ENCODE peak calls at places on chromosomes 11 and 22, in four cellular contexts. One of them, this sample, is unnamed.

GRCh38 chr11:109135627-109136026 is 286.4 kb upstream of the C11orf87 start:
- DNase-seq in esophagus squamous epithelium: no peak
- DNase-seq in testis: no peak
- DNase-seq in SK-N-SH: no peak
- DNase-seq in this sample: no peak

GRCh38 chr22:35625763-35626162 is 8.6 kb upstream of the MB start:
- DNase-seq in SK-N-SH: no peak
- DNase-seq in testis: no peak
- DNase-seq in esophagus squamous epithelium: no peak
- DNase-seq in this sample: no peak

GRCh38 chr11:74466916-74467885 is at the start of gene KCNE3:
- DNase-seq in SK-N-SH: no peak
- DNase-seq in esophagus squamous epithelium: no peak
- DNase-seq in testis: peak
- DNase-seq in this sample: peak

GRCh38 chr11:108093128-108093904 is 28.1 kb upstream of the ACAT1 start:
- DNase-seq in esophagus squamous epithelium: no peak
- DNase-seq in SK-N-SH: no peak
- DNase-seq in testis: no peak
- DNase-seq in this sample: no peak

GRCh38 chr11:16905375-16905774 is 108.8 kb downstream of the PLEKHA7 start:
- DNase-seq in testis: no peak
- DNase-seq in esophagus squamous epithelium: no peak
- DNase-seq in SK-N-SH: no peak
- DNase-seq in this sample: no peak

GRCh38 chr11:14341968-14342367 is 17.0 kb downstream of the RRAS2 start:
- DNase-seq in SK-N-SH: no peak
- DNase-seq in esophagus squamous epithelium: no peak
- DNase-seq in testis: no peak
- DNase-seq in this sample: no peak

GRCh38 chr22:43616645-43617044 is 195.5 kb downstream of the EFCAB6 start:
- DNase-seq in testis: no peak
- DNase-seq in esophagus squamous epithelium: no peak
- DNase-seq in SK-N-SH: no peak
- DNase-seq in this sample: no peak

GRCh38 chr22:20483771-20484170 is 11.8 kb downstream of the KLHL22 start:
- DNase-seq in testis: no peak
- DNase-seq in esophagus squamous epithelium: no peak
- DNase-seq in SK-N-SH: no peak
- DNase-seq in this sample: no peak

GRCh38 chr11:7520981-7521487 is 7.2 kb downstream of the PPFIBP2 start:
- DNase-seq in SK-N-SH: no peak
- DNase-seq in testis: no peak
- DNase-seq in esophagus squamous epithelium: no peak
- DNase-seq in this sample: no peak

GRCh38 chr11:69301491-69302401 is 7.8 kb downstream of the MYEOV start:
- DNase-seq in esophagus squamous epithelium: no peak
- DNase-seq in SK-N-SH: peak
- DNase-seq in testis: no peak
- DNase-seq in this sample: peak

GRCh38 chr11:2096001-2096918 is 42.9 kb downstream of the IGF2 start:
- DNase-seq in SK-N-SH: no peak
- DNase-seq in testis: no peak
- DNase-seq in esophagus squamous epithelium: no peak
- DNase-seq in this sample: no peak

GRCh38 chr11:125933030-125933813 is 12.6 kb upstream of the VSIG10L2 start:
- DNase-seq in testis: no peak
- DNase-seq in SK-N-SH: no peak
- DNase-seq in esophagus squamous epithelium: no peak
- DNase-seq in this sample: no peak

GRCh38 chr11:19519912-19520641 is 192.6 kb upstream of the NAV2 start:
- DNase-seq in SK-N-SH: peak
- DNase-seq in esophagus squamous epithelium: no peak
- DNase-seq in testis: peak
- DNase-seq in this sample: peak

GRCh38 chr22:46036558-46037408 is 59.8 kb upstream of the WNT7B start:
- DNase-seq in esophagus squamous epithelium: no peak
- DNase-seq in SK-N-SH: peak
- DNase-seq in testis: peak
- DNase-seq in this sample: peak

GRCh38 chr11:27701262-27702105 is 1.2 kb upstream of the BDNF start:
- DNase-seq in testis: peak
- DNase-seq in SK-N-SH: peak
- DNase-seq in esophagus squamous epithelium: no peak
- DNase-seq in this sample: peak

GRCh38 chr11:121042296-121042695 is 18.4 kb downstream of the TBCEL start:
- DNase-seq in esophagus squamous epithelium: no peak
- DNase-seq in SK-N-SH: no peak
- DNase-seq in testis: no peak
- DNase-seq in this sample: no peak

GRCh38 chr11:121590772-121591404 is 138.1 kb upstream of the SORL1-AS1 start:
- DNase-seq in esophagus squamous epithelium: no peak
- DNase-seq in SK-N-SH: peak
- DNase-seq in testis: no peak
- DNase-seq in this sample: no peak

GRCh38 chr11:22416462-22416861 is 78.3 kb downstream of the SLC17A6 start:
- DNase-seq in testis: no peak
- DNase-seq in SK-N-SH: no peak
- DNase-seq in esophagus squamous epithelium: no peak
- DNase-seq in this sample: no peak

GRCh38 chr11:126370016-126370415 is 14.5 kb downstream of the ST3GAL4 start:
- DNase-seq in testis: no peak
- DNase-seq in SK-N-SH: no peak
- DNase-seq in esophagus squamous epithelium: no peak
- DNase-seq in this sample: no peak

GRCh38 chr22:23790819-23791736 is 4.3 kb downstream of the SMARCB1 start:
- DNase-seq in esophagus squamous epithelium: no peak
- DNase-seq in testis: peak
- DNase-seq in SK-N-SH: peak
- DNase-seq in this sample: no peak

GRCh38 chr11:78239781-78240180 is 51.1 kb downstream of the USP35 start:
- DNase-seq in SK-N-SH: no peak
- DNase-seq in testis: no peak
- DNase-seq in esophagus squamous epithelium: no peak
- DNase-seq in this sample: no peak

GRCh38 chr11:102197759-102198158 is 87.5 kb downstream of the YAP1 start:
- DNase-seq in esophagus squamous epithelium: no peak
- DNase-seq in testis: no peak
- DNase-seq in SK-N-SH: no peak
- DNase-seq in this sample: no peak

GRCh38 chr11:73851046-73851764 is 25.4 kb downstream of the COA4 start:
- DNase-seq in esophagus squamous epithelium: no peak
- DNase-seq in SK-N-SH: no peak
- DNase-seq in testis: no peak
- DNase-seq in this sample: no peak

GRCh38 chr22:36770946-36771340 is 5.0 kb downstream of the IFT27 start:
- DNase-seq in SK-N-SH: no peak
- DNase-seq in esophagus squamous epithelium: no peak
- DNase-seq in testis: no peak
- DNase-seq in this sample: peak

GRCh38 chr22:35330258-35330861 is 30.7 kb downstream of the TOM1 start:
- DNase-seq in esophagus squamous epithelium: no peak
- DNase-seq in testis: peak
- DNase-seq in SK-N-SH: no peak
- DNase-seq in this sample: peak

GRCh38 chr11:104003491-104003890 is 32.9 kb upstream of the DDI1 start:
- DNase-seq in SK-N-SH: no peak
- DNase-seq in testis: no peak
- DNase-seq in esophagus squamous epithelium: no peak
- DNase-seq in this sample: no peak

GRCh38 chr22:23233746-23234408 is 53.6 kb downstream of the BCR start:
- DNase-seq in SK-N-SH: peak
- DNase-seq in testis: no peak
- DNase-seq in esophagus squamous epithelium: no peak
- DNase-seq in this sample: no peak

GRCh38 chr11:44066732-44067131 is 662 bp downstream of the ACCS start:
- DNase-seq in esophagus squamous epithelium: no peak
- DNase-seq in SK-N-SH: peak
- DNase-seq in testis: no peak
- DNase-seq in this sample: no peak

GRCh38 chr11:23278121-23278520 is 417.8 kb upstream of the CCDC179 start:
- DNase-seq in testis: no peak
- DNase-seq in esophagus squamous epithelium: no peak
- DNase-seq in SK-N-SH: no peak
- DNase-seq in this sample: no peak

GRCh38 chr11:72223615-72224586 is 666 bp upstream of the INPPL1 start:
- DNase-seq in esophagus squamous epithelium: no peak
- DNase-seq in SK-N-SH: peak
- DNase-seq in testis: peak
- DNase-seq in this sample: peak

GRCh38 chr11:121757480-121758125 is 304.8 kb upstream of the SORL1-AS1 start:
- DNase-seq in testis: no peak
- DNase-seq in esophagus squamous epithelium: no peak
- DNase-seq in SK-N-SH: no peak
- DNase-seq in this sample: no peak

GRCh38 chr22:36079041-36079440 is 50.4 kb upstream of the RBFOX2 start:
- DNase-seq in SK-N-SH: peak
- DNase-seq in testis: no peak
- DNase-seq in esophagus squamous epithelium: no peak
- DNase-seq in this sample: no peak

GRCh38 chr22:35150163-35151107 is 84.5 kb downstream of the ISX start:
- DNase-seq in testis: peak
- DNase-seq in esophagus squamous epithelium: no peak
- DNase-seq in SK-N-SH: peak
- DNase-seq in this sample: peak

GRCh38 chr11:67642490-67643120 is 3.0 kb upstream of the TBX10 start:
- DNase-seq in esophagus squamous epithelium: no peak
- DNase-seq in testis: no peak
- DNase-seq in SK-N-SH: no peak
- DNase-seq in this sample: no peak

GRCh38 chr22:48567213-48567975 is 1260.3 kb downstream of the BRD1 start:
- DNase-seq in esophagus squamous epithelium: no peak
- DNase-seq in testis: no peak
- DNase-seq in SK-N-SH: peak
- DNase-seq in this sample: no peak

GRCh38 chr11:32916994-32917393 is 24.4 kb downstream of the QSER1 start:
- DNase-seq in SK-N-SH: no peak
- DNase-seq in esophagus squamous epithelium: no peak
- DNase-seq in testis: no peak
- DNase-seq in this sample: no peak

GRCh38 chr11:100753562-100753961 is 66.5 kb downstream of the ARHGAP42 start:
- DNase-seq in SK-N-SH: no peak
- DNase-seq in testis: no peak
- DNase-seq in esophagus squamous epithelium: no peak
- DNase-seq in this sample: no peak

GRCh38 chr11:59611570-59612565 is 3.7 kb downstream of the OSBP start:
- DNase-seq in SK-N-SH: no peak
- DNase-seq in testis: no peak
- DNase-seq in esophagus squamous epithelium: no peak
- DNase-seq in this sample: no peak

GRCh38 chr11:749731-750130 is 2.5 kb downstream of the TALDO1 start:
- DNase-seq in SK-N-SH: no peak
- DNase-seq in esophagus squamous epithelium: no peak
- DNase-seq in testis: no peak
- DNase-seq in this sample: no peak
- H3K27ac ChIP-seq in SK-N-SH: no peak
- H3K27ac ChIP-seq in esophagus squamous epithelium: peak
- H3K27ac ChIP-seq in testis: no peak
- H3K27ac ChIP-seq in this sample: no peak

DNA sequence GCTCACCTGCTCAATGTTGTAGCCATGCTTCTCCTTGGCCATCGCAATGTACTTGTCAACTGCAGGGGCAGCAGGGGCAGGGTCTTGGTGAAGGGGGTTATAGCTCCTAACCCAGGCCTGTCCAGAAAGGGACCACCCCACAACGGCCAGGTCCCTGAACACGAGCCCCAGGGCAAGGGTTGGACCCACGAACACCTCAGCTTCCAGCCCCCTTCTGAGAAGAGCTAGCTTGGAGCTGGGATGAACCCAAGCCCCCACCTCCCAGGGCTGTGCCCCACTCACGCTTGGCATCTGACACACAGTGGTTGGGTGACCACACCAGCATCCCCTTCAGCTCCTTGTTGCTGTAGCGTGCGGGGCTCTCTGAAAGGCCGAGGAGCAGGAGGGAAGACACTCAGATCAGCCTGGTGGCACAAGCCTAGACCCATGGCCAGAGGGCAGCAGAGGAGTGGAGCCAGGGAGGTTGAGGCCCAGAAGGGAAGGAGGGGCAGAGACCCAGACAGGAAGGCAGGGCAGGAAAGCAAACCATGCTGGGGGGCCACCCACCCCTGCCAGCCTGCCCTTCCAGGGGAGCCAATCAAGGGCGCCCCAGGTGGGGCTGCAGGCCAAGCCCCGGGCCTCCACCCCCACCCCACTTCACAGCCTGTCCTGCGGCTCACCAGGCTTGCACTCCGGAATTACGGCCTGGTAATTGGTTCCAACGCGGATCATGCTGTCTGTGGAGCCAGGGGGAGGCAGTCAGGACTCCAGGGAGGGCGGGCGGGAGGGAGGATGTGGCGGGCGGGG is 1.9 kb downstream of the RCOR2 start:
- DNase-seq in SK-N-SH: peak
- DNase-seq in testis: no peak
- DNase-seq in esophagus squamous epithelium: no peak
- DNase-seq in this sample: no peak
- H3K4me3 ChIP-seq in SK-N-SH: no peak
- H3K4me3 ChIP-seq in testis: no peak
- H3K4me3 ChIP-seq in esophagus squamous epithelium: no peak
- H3K4me3 ChIP-seq in this sample: no peak

DNA sequence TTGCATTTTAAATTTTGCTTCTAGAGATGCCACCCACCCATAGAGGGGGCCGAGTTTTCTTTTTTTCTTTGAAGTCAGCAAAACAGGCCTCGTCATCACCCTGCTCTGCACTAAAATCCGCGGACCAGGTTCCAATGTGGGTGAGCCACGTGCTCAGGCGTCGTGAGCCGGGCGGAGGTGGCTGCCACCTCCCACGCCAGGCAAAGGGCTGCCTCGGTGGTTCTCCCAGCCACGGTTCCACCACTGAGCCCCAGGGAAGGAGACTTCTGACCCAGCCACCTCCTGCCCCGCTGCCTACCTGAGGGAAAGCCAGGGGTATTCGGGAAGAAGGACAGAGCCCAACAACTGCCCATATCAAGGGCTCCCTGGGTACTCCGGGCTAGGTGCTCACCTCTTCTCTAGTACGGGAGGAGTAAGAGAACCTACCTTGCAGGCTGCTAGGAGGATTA is 45.3 kb downstream of the MN1 start:
- DNase-seq in testis: no peak
- DNase-seq in esophagus squamous epithelium: no peak
- DNase-seq in SK-N-SH: no peak
- DNase-seq in this sample: no peak
- H3K27ac ChIP-seq in testis: no peak
- H3K27ac ChIP-seq in esophagus squamous epithelium: peak
- H3K27ac ChIP-seq in SK-N-SH: no peak
- H3K27ac ChIP-seq in this sample: no peak

GRCh38 chr11:77065878-77066228 is 918 bp upstream of the CAPN5 start:
- DNase-seq in SK-N-SH: no peak
- DNase-seq in esophagus squamous epithelium: no peak
- DNase-seq in testis: peak
- DNase-seq in this sample: peak
- H3K4me3 ChIP-seq in SK-N-SH: peak
- H3K4me3 ChIP-seq in esophagus squamous epithelium: peak
- H3K4me3 ChIP-seq in testis: peak
- H3K4me3 ChIP-seq in this sample: peak